ENCODE peak calls at places on chromosomes 12 and 14, in five cellular contexts. E is gastrocnemius medialis, H is left lung, Y is lung, F is left ventricle myocardium inferior. R is an unnamed sample. For H3K4me1 and H3K9me3, the result is how much of the 10 kb centered on the place peaks cover.

GRCh38 chr12:104514127-104514810 is 57.5 kb downstream of the CHST11 start:
- DNase-seq in E (no peak), H (no peak), Y (no peak), F (no peak), R (no peak)

GRCh38 chr12:120783197-120783596 is 57.6 kb downstream of the ACADS start:
- DNase-seq in E (no peak), H (no peak), Y (no peak), F (no peak), R (no peak)

GRCh38 chr12:10968765-10969456 is 17.8 kb downstream of the TAS2R50 start:
- DNase-seq in E (no peak), H (no peak), Y (peak), F (peak), R (peak)

GRCh38 chr12:53976823-53977595 is 2.3 kb upstream of the HOTAIR start:
- DNase-seq in E (no peak), H (no peak), Y (no peak), F (no peak), R (no peak)

GRCh38 chr12:39127401-39127800 is 222.0 kb upstream of the CPNE8 start:
- DNase-seq in E (no peak), H (no peak), Y (no peak), F (no peak), R (no peak)

GRCh38 chr14:73368621-73369020 is 89.7 kb downstream of the NUMB start:
- DNase-seq in E (no peak), H (no peak), Y (no peak), F (no peak), R (no peak)

GRCh38 chr12:15712823-15713663 is 76.1 kb downstream of the EPS8 start:
- DNase-seq in E (no peak), H (no peak), Y (peak), F (peak), R (peak)

GRCh38 chr12:120670667-120671066 is 16.3 kb upstream of the MLEC start:
- DNase-seq in E (no peak), H (no peak), Y (no peak), F (no peak), R (no peak)

GRCh38 chr12:125677829-125678228 is 612.6 kb downstream of the AACS start:
- DNase-seq in E (no peak), H (no peak), Y (no peak), F (no peak), R (no peak)

GRCh38 chr14:96424104-96424989 is 32.4 kb downstream of the AK7 start:
- DNase-seq in E (no peak), H (peak), Y (no peak), F (no peak), R (no peak)

GRCh38 chr12:71399197-71399596 is 40.4 kb upstream of the LGR5 start:
- DNase-seq in E (no peak), H (no peak), Y (no peak), F (no peak), R (no peak)

GRCh38 chr12:613996-614726 is 49.1 kb downstream of the NINJ2 start:
- DNase-seq in E (no peak), H (no peak), Y (no peak), F (peak), R (peak)

GRCh38 chr12:63889721-63890509 is 45.4 kb downstream of the SRGAP1 start:
- DNase-seq in E (no peak), H (no peak), Y (no peak), F (no peak), R (no peak)

DNA sequence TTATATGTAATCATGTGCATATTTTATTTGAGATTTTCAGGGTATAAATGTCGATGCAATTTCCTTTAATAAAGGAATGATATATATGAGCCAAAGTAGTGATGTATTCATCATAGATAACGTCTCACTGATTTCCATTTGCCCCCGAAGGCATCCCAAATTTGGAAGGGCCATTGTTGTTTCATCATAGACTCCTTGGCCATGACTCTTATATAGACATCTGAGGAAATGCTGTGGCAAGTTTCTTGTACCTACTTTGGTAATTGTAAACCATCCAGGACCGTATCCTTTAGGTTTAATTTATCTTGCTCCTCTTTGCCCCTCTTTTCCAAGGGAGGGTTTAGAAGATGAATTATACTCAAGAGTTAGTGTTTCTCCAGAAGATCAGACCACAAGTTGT is 84.7 kb downstream of the SAMD4A start:
- DNase-seq in E (no peak), H (no peak), Y (no peak), F (no peak), R (no peak)
- H3K4me1 ChIP-seq in E (half or more), H (under half), Y (under half), F (half or more), R (under half)

GRCh38 chr14:106841701-106842100 is 1315.3 kb downstream of the TMEM121 start:
- DNase-seq in E (no peak), H (no peak), Y (peak), F (no peak), R (no peak)
- H3K9me3 ChIP-seq in E (under half), H (under half), Y (under half), F (under half), R (under half)

DNA sequence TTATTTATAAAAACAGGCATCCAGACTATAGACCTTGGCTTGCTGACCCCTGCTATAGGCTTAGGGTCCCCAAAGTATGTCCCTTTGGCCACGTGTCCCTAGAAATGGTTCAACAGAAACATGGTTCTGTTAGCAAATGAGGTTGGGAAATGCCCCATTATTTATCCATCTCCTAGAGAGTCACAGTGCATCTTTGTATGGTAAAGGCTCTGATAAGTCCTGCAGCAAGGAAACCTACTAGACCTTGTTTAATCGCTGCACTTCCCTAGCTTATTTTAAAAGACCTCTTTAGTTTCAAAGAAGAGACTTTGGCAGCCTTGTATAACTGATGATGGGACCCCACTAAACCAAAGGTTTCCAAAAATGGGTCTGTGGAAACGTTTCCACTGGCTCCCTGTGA is 471.5 kb downstream of the MED13L start:
- DNase-seq in E (no peak), H (no peak), Y (no peak), F (no peak), R (no peak)
- H3K4me1 ChIP-seq in E (under half), H (under half), Y (under half), F (under half), R (under half)

GRCh38 chr12:66683073-66683472 is 4.2 kb upstream of the GRIP1 start:
- DNase-seq in E (no peak), H (no peak), Y (no peak), F (no peak), R (no peak)
- H3K9me3 ChIP-seq in E (under half), H (under half), Y (under half), F (under half), R (under half)

GRCh38 chr12:124430491-124430890 is 135.6 kb downstream of the RFLNA start:
- DNase-seq in E (no peak), H (peak), Y (no peak), F (no peak), R (no peak)

GRCh38 chr12:124426594-124427550 is 132.0 kb downstream of the RFLNA start:
- DNase-seq in E (no peak), H (no peak), Y (no peak), F (no peak), R (no peak)

GRCh38 chr12:124429535-124429934 is 134.6 kb downstream of the RFLNA start:
- DNase-seq in E (no peak), H (no peak), Y (no peak), F (no peak), R (no peak)

GRCh38 chr12:124428136-124428791 is 133.4 kb downstream of the RFLNA start:
- DNase-seq in E (no peak), H (no peak), Y (no peak), F (no peak), R (no peak)

GRCh38 chr12:124428792-124429281 is 133.9 kb downstream of the RFLNA start:
- DNase-seq in E (no peak), H (no peak), Y (no peak), F (no peak), R (no peak)
- H3K4me1 ChIP-seq in E (under half), H (half or more), Y (under half), F (half or more), R (under half)

DNA sequence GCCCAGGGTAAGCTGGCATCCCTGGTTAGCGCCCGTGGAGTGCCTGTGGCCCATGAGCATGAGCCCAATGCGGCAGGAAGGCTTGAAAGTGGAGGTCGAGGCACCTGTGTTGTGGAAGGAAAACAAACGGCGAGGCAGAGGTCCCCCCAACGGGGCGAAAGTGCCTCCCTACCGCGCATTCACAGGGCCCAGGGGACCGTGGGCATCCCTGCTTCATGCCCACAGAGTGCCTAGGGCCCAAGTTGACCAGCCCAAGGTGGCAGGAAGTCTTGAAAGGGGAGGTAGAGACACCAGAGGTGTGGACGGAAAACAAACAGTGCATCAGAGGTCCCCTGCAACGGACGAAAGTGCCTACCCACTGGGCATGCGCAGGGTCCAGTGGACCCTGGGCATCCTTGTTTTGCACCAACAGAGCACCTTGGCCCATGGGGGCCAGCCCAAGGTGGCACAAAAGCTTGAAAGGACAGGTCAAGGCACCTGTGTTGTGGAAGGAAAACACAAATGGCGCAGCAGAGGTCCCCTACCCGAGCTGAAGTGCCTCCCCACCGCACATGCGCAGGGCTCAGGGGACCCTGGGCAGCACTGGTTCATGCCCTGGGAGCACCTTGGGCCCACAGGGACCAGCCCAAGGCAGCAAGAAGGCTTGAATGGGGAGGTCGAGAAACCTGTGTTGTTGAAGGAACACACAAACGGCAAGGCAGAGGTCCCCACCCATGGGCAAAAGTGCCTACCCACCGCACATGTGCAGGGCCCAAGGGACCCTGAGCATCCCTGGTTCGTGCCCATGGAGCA is 377.5 kb downstream of the ALG10 start:
- DNase-seq in E (no peak), H (peak), Y (peak), F (peak), R (peak)
- H3K9me3 ChIP-seq in E (under half), H (half or more), Y (half or more), F (half or more), R (under half)

GRCh38 chr14:67493092-67493717 is 4.7 kb upstream of the TMEM229B start:
- DNase-seq in E (no peak), H (no peak), Y (no peak), F (no peak), R (no peak)

GRCh38 chr14:67491741-67492504 is 3.4 kb upstream of the TMEM229B start:
- DNase-seq in E (no peak), H (no peak), Y (no peak), F (peak), R (no peak)

GRCh38 chr14:67490201-67490600 is 1.7 kb upstream of the TMEM229B start:
- DNase-seq in E (no peak), H (no peak), Y (no peak), F (no peak), R (no peak)

GRCh38 chr14:67491285-67491684 is 2.8 kb upstream of the TMEM229B start:
- DNase-seq in E (no peak), H (no peak), Y (no peak), F (no peak), R (no peak)

GRCh38 chr14:67492538-67492937 is 4.0 kb upstream of the TMEM229B start:
- DNase-seq in E (no peak), H (no peak), Y (no peak), F (no peak), R (no peak)
- H3K4me1 ChIP-seq in E (under half), H (under half), Y (under half), F (under half), R (under half)

DNA sequence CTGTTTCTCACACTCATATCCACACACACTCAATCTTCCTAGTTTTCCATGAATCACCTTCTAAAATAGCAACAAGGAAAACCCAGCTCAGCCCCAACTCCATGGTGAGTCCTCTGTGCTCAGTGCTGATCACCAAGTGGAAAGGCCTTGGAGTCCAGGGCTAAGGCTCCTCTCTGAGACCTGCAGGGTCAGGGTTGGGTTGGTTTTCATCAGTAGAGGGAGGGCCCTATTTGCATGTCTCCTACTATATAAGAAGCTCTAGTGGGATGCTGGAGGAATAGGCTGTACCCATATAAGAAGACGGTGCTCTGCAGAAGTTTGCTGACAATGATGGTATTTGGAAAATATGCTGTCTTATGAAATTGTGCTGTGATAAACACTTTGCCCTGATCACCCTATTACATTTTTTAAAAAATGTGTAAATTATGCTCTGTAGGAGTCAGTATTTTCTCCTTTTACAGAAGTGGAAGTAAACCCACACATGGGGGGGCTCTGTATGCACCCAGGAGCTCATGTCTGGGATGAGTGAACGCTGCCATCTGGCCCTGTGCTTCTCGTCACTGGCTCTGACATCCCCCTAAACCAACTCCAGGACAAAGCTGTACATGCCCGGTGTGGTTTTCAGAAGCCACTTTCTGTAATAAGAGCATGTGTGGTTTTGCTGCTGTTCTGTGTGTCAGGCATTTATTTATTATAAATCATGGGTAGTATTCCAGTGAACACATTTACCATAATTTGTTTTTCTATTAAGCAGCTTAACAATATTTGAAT is 536.3 kb downstream of the TMEM121 start:
- DNase-seq in E (no peak), H (no peak), Y (no peak), F (no peak), R (no peak)
- H3K9me3 ChIP-seq in E (under half), H (under half), Y (under half), F (under half), R (under half)